ENCODE peak calls at places on chromosomes 16 and 17, in five cellular contexts. F is A673, G is body of pancreas, Q is GM23248, B is thoracic aorta. R is an unnamed sample.

GRCh38 chr17:36755586-36755985 is 154.2 kb downstream of the MRM1 start:
- DNase-seq in F (peak; percentile 6), G (peak; percentile 11), Q (peak; percentile 11), B (no peak), R (peak; percentile 56)

GRCh38 chr17:80116276-80116922 is 15.0 kb downstream of the GAA start:
- DNase-seq in F (no peak), G (no peak), Q (no peak), B (no peak), R (peak; percentile 3)

GRCh38 chr17:32253117-32253611 is 12.5 kb upstream of the RHBDL3 start:
- DNase-seq in F (peak; percentile 71), G (peak; percentile 93), Q (peak; percentile 89), B (peak; percentile 45), R (peak; percentile 90)

GRCh38 chr16:54447606-54448440 is 161.2 kb upstream of the IRX3 start:
- DNase-seq in F (peak; percentile 76), G (no peak), Q (peak; percentile 97), B (no peak), R (no peak)

GRCh38 chr17:82648761-82649474 is 674 bp upstream of the WDR45B start:
- DNase-seq in F (peak; percentile 54), G (peak; percentile 43), Q (no peak), B (no peak), R (peak; percentile 75)

GRCh38 chr16:85004587-85005205 is 6.6 kb downstream of the ZDHHC7 start:
- DNase-seq in F (no peak), G (no peak), Q (peak; percentile 90), B (peak; percentile 32), R (no peak)

GRCh38 chr17:19387921-19388521 is 1.0 kb upstream of the MFAP4 start:
- DNase-seq in F (peak; percentile 74), G (no peak), Q (peak; percentile 95), B (no peak), R (no peak)

GRCh38 chr17:49390548-49391324 is 23.9 kb downstream of the PHB1 start:
- DNase-seq in F (no peak), G (no peak), Q (no peak), B (no peak), R (no peak)

GRCh38 chr16:54412777-54413455 is 126.3 kb upstream of the IRX3 start:
- DNase-seq in F (no peak), G (no peak), Q (no peak), B (no peak), R (no peak)

GRCh38 chr17:34519286-34519685 is 60.1 kb upstream of the TMEM132E start:
- DNase-seq in F (peak; percentile 1), G (no peak), Q (peak; percentile 2), B (no peak), R (peak; percentile 54)

GRCh38 chr16:50273382-50273690 is 7.0 kb downstream of the ADCY7 start:
- DNase-seq in F (no peak), G (no peak), Q (no peak), B (no peak), R (no peak)

GRCh38 chr16:2963611-2964415 is at the start of gene KREMEN2:
- DNase-seq in F (peak; percentile 83), G (peak; percentile 23), Q (peak; percentile 46), B (no peak), R (peak; percentile 96)

GRCh38 chr16:88141580-88141979 is 190.3 kb downstream of the BANP start:
- DNase-seq in F (no peak), G (no peak), Q (no peak), B (no peak), R (no peak)

GRCh38 chr17:27762527-27763305 is 37.6 kb downstream of the NOS2 start:
- DNase-seq in F (peak; percentile 51), G (peak; percentile 19), Q (peak; percentile 45), B (no peak), R (peak; percentile 60)

GRCh38 chr17:82797061-82797460 is 42.8 kb downstream of the ZNF750 start:
- DNase-seq in F (no peak), G (no peak), Q (no peak), B (no peak), R (no peak)

GRCh38 chr17:63919311-63919723 is 678 bp upstream of the GH1 start:
- DNase-seq in F (peak; percentile 73), G (peak; percentile 67), Q (peak; percentile 72), B (no peak), R (peak; percentile 79)

GRCh38 chr16:86258713-86259112 is 251.6 kb upstream of the FOXF1 start:
- DNase-seq in F (no peak), G (no peak), Q (no peak), B (no peak), R (no peak)

GRCh38 chr17:19940722-19941464 is 36.7 kb downstream of the AKAP10 start:
- DNase-seq in F (no peak), G (no peak), Q (peak; percentile 57), B (no peak), R (no peak)

GRCh38 chr17:31492880-31493655 is 101.6 kb downstream of the RAB11FIP4 start:
- DNase-seq in F (no peak), G (peak; percentile 46), Q (peak; percentile 26), B (no peak), R (no peak)

GRCh38 chr17:59825533-59826316 is 67.0 kb downstream of the TUBD1 start:
- DNase-seq in F (no peak), G (no peak), Q (peak; percentile 87), B (no peak), R (no peak)

GRCh38 chr17:6699997-6700947 is 12.9 kb downstream of the SLC13A5 start:
- DNase-seq in F (no peak), G (no peak), Q (no peak), B (no peak), R (no peak)

GRCh38 chr16:21723532-21723931 is 59.8 kb downstream of the OTOA start:
- DNase-seq in F (no peak), G (no peak), Q (no peak), B (no peak), R (no peak)

GRCh38 chr16:47571049-47571448 is 109.9 kb downstream of the PHKB start:
- DNase-seq in F (no peak), G (no peak), Q (no peak), B (no peak), R (no peak)

GRCh38 chr17:44376124-44376523 is 12.5 kb upstream of the FAM171A2 start:
- DNase-seq in F (peak; percentile 23), G (no peak), Q (peak; percentile 57), B (no peak), R (peak; percentile 57)

GRCh38 chr17:10768766-10769383 is 35.0 kb downstream of the TMEM238L start:
- DNase-seq in F (no peak), G (no peak), Q (peak; percentile 10), B (no peak), R (no peak)

GRCh38 chr16:48999034-48999433 is 282.6 kb downstream of the CBLN1 start:
- DNase-seq in F (no peak), G (no peak), Q (no peak), B (no peak), R (no peak)

GRCh38 chr17:76138896-76139248 is 2.2 kb downstream of the FOXJ1 start:
- DNase-seq in F (no peak), G (no peak), Q (no peak), B (no peak), R (no peak)

GRCh38 chr16:3715430-3715829 is 1.9 kb downstream of the TRAP1 start:
- DNase-seq in F (no peak), G (no peak), Q (no peak), B (no peak), R (no peak)

GRCh38 chr17:50056217-50056960 is 479 bp downstream of the ITGA3 start:
- DNase-seq in F (peak; percentile 64), G (peak; percentile 84), Q (peak; percentile 80), B (no peak), R (peak; percentile 91)

GRCh38 chr17:61081959-61082358 is 317.7 kb upstream of the TBX2 start:
- DNase-seq in F (no peak), G (no peak), Q (no peak), B (no peak), R (no peak)
- H3K4me3 ChIP-seq in F (no peak overlapping the region), G (no peak overlapping the region), Q (no peak overlapping the region), B (no peak overlapping the region), R (no peak overlapping the region)

GRCh38 chr17:7850970-7851437 is 3.9 kb upstream of the TMEM88 start:
- DNase-seq in F (no peak), G (no peak), Q (no peak), B (no peak), R (no peak)
- H3K36me3 ChIP-seq in F (peaks cover 74% of the 10 kb centered on the region), G (peaks cover 13% of the 10 kb centered on the region), Q (no peaks in the 10 kb centered on the region), B (peaks cover 48% of the 10 kb centered on the region), R (peaks cover 59% of the 10 kb centered on the region)

DNA sequence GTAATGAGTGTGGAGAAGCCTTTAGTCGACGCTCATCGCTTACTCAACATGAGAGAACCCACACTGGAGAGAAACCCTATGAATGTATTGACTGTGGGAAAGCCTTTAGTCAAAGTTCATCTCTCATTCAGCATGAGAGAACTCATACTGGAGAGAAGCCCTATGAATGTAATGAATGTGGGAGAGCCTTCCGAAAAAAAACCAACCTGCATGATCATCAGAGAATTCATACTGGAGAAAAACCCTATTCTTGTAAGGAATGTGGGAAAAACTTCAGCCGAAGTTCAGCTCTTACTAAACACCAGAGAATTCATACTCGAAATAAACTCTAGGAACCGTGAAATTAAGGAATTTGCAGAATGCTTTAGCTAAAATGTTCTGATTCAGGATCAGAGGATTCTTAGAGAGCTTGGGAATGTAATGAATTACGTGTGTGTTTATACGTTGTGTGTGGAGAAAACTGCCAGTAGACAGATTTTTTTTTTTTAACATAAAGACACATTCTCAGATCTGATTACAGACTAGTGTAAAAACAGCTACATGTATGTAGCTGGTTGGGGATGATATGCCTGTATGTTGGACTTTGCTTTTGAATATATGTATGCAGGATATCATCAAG is 25.4 kb downstream of the ZFP90 start:
- DNase-seq in F (no peak), G (no peak), Q (peak; percentile 28), B (no peak), R (no peak)
- H3K9me3 ChIP-seq in F (peaks cover 92% of the 10 kb centered on the region), G (no peaks in the 10 kb centered on the region), Q (peaks cover 46% of the 10 kb centered on the region), B (peaks cover 99% of the 10 kb centered on the region), R (peaks cover 67% of the 10 kb centered on the region)

GRCh38 chr16:25771812-25772568 is 80.2 kb downstream of the HS3ST4 start:
- DNase-seq in F (no peak), G (no peak), Q (no peak), B (no peak), R (no peak)
- H3K4me3 ChIP-seq in F (no peak overlapping the region), G (no peak overlapping the region), Q (no peak overlapping the region), B (no peak overlapping the region), R (no peak overlapping the region)

GRCh38 chr16:56506941-56507340 is 12.9 kb downstream of the BBS2 start:
- DNase-seq in F (peak; percentile 37), G (no peak), Q (peak; percentile 82), B (no peak), R (no peak)
- H3K36me3 ChIP-seq in F (no peaks in the 10 kb centered on the region), G (peaks cover 10% of the 10 kb centered on the region), Q (peaks cover 50% of the 10 kb centered on the region), B (peaks cover 37% of the 10 kb centered on the region), R (peaks cover 30% of the 10 kb centered on the region)

GRCh38 chr16:995783-996182 is 14.2 kb downstream of the SOX8 start:
- DNase-seq in F (no peak), G (no peak), Q (no peak), B (no peak), R (no peak)

GRCh38 chr16:996672-997071 is 15.1 kb downstream of the SOX8 start:
- DNase-seq in F (no peak), G (no peak), Q (no peak), B (no peak), R (no peak)

GRCh38 chr16:993731-994130 is 12.2 kb downstream of the SOX8 start:
- DNase-seq in F (no peak), G (no peak), Q (no peak), B (no peak), R (no peak)

GRCh38 chr16:997440-998051 is 16.0 kb downstream of the SOX8 start:
- DNase-seq in F (peak; percentile 60), G (peak; percentile 51), Q (peak; percentile 42), B (no peak), R (no peak)

GRCh38 chr16:995087-995486 is 13.5 kb downstream of the SOX8 start:
- DNase-seq in F (no peak), G (no peak), Q (peak; percentile 48), B (no peak), R (no peak)
- H3K9me3 ChIP-seq in F (no peaks in the 10 kb centered on the region), G (no peaks in the 10 kb centered on the region), Q (no peaks in the 10 kb centered on the region), B (peaks cover 12% of the 10 kb centered on the region), R (peaks cover 19% of the 10 kb centered on the region)

R was measured in WERI-Rb-1.